ENCODE peak calls at places on chromosomes 16 and 17, in five cellular contexts. D is PC-3, A is cardiac fibroblast, L is neural crest cell, M is GM10248. T is an unnamed sample.

GRCh38 chr17:31074772-31075538 is 19.8 kb upstream of the NF1 start:
- DNase-seq in D (peak; percentile 10), A (peak; percentile 11), L (no peak), M (no peak), T (peak; percentile 73)

GRCh38 chr16:67801889-67802288 is 4.5 kb downstream of the RANBP10 start:
- DNase-seq in D (no peak), A (no peak), L (no peak), M (no peak), T (no peak)

GRCh38 chr17:56908061-56908542 is 5.7 kb downstream of the TRIM25 start:
- DNase-seq in D (peak; percentile 70), A (no peak), L (no peak), M (peak; percentile 71), T (no peak)

GRCh38 chr17:81928497-81929252 is 1.1 kb upstream of the MAFG start:
- DNase-seq in D (peak; percentile 49), A (no peak), L (no peak), M (no peak), T (peak; percentile 36)

GRCh38 chr16:69890891-69891282 is 60.2 kb upstream of the CLEC18A start:
- DNase-seq in D (no peak), A (no peak), L (no peak), M (no peak), T (no peak)

GRCh38 chr17:68378202-68379149 is 78.8 kb downstream of the WIPI1 start:
- DNase-seq in D (peak; percentile 88), A (peak; percentile 97), L (peak; percentile 5), M (no peak), T (peak; percentile 28)

GRCh38 chr16:89060207-89060794 is 33.4 kb upstream of the ACSF3 start:
- DNase-seq in D (no peak), A (no peak), L (no peak), M (peak; percentile 83), T (no peak)

GRCh38 chr16:8863594-8864424 is 5.0 kb downstream of the CARHSP1 start:
- DNase-seq in D (no peak), A (no peak), L (no peak), M (no peak), T (no peak)

GRCh38 chr17:78965369-78965982 is 14.2 kb downstream of the LGALS3BP start:
- DNase-seq in D (no peak), A (no peak), L (no peak), M (no peak), T (no peak)

GRCh38 chr16:83253526-83253925 is 554.3 kb upstream of the HSBP1 start:
- DNase-seq in D (no peak), A (no peak), L (no peak), M (no peak), T (no peak)

GRCh38 chr17:63826468-63827001 is 696 bp upstream of the PSMC5 start:
- DNase-seq in D (peak; percentile 33), A (peak; percentile 43), L (no peak), M (no peak), T (no peak)

GRCh38 chr17:66925811-66926500 is 38.6 kb upstream of the CACNG4 start:
- DNase-seq in D (no peak), A (no peak), L (no peak), M (no peak), T (peak; percentile 56)

GRCh38 chr16:2980227-2981176 is at the start of gene PKMYT1:
- DNase-seq in D (peak; percentile 88), A (peak; percentile 89), L (peak; percentile 89), M (peak; percentile 100), T (peak; percentile 94)

GRCh38 chr17:82520041-82520910 is 744 bp downstream of the FOXK2 start:
- DNase-seq in D (peak; percentile 10), A (peak; percentile 32), L (peak; percentile 18), M (peak; percentile 45), T (peak; percentile 34)

GRCh38 chr17:68794636-68795503 is 160.3 kb downstream of the ABCA8 start:
- DNase-seq in D (peak; percentile 57), A (peak; percentile 81), L (peak; percentile 22), M (peak; percentile 19), T (peak; percentile 72)

GRCh38 chr16:57284206-57284951 is at the start of gene PLLP:
- DNase-seq in D (peak; percentile 30), A (no peak), L (no peak), M (peak; percentile 76), T (peak; percentile 54)

GRCh38 chr16:78163772-78164391 is 64.4 kb downstream of the WWOX start:
- DNase-seq in D (no peak), A (no peak), L (no peak), M (no peak), T (no peak)

GRCh38 chr16:75095637-75096036 is 20.9 kb downstream of the LDHD start:
- DNase-seq in D (no peak), A (no peak), L (no peak), M (no peak), T (no peak)
- TF ChIP-seq CTCF in D (no peak), A (no peak), L (no peak), M (no peak), T (no peak)

GRCh38 chr17:9865585-9865984 is 39.5 kb downstream of the RCVRN start:
- DNase-seq in D (no peak), A (peak; percentile 41), L (no peak), M (no peak), T (no peak)

GRCh38 chr17:9862949-9863348 is 37.2 kb downstream of the GLP2R start:
- DNase-seq in D (no peak), A (no peak), L (no peak), M (no peak), T (no peak)

GRCh38 chr17:9859781-9860180 is 34.1 kb downstream of the GLP2R start:
- DNase-seq in D (no peak), A (no peak), L (no peak), M (no peak), T (no peak)

GRCh38 chr17:9862191-9862590 is 36.5 kb downstream of the GLP2R start:
- DNase-seq in D (peak; percentile 11), A (peak; percentile 17), L (no peak), M (no peak), T (no peak)

GRCh38 chr17:9860851-9861250 is 35.1 kb downstream of the GLP2R start:
- DNase-seq in D (no peak), A (no peak), L (no peak), M (no peak), T (no peak)
- TF ChIP-seq CTCF in D (no peak), A (no peak), L (no peak), M (no peak), T (no peak)

DNA sequence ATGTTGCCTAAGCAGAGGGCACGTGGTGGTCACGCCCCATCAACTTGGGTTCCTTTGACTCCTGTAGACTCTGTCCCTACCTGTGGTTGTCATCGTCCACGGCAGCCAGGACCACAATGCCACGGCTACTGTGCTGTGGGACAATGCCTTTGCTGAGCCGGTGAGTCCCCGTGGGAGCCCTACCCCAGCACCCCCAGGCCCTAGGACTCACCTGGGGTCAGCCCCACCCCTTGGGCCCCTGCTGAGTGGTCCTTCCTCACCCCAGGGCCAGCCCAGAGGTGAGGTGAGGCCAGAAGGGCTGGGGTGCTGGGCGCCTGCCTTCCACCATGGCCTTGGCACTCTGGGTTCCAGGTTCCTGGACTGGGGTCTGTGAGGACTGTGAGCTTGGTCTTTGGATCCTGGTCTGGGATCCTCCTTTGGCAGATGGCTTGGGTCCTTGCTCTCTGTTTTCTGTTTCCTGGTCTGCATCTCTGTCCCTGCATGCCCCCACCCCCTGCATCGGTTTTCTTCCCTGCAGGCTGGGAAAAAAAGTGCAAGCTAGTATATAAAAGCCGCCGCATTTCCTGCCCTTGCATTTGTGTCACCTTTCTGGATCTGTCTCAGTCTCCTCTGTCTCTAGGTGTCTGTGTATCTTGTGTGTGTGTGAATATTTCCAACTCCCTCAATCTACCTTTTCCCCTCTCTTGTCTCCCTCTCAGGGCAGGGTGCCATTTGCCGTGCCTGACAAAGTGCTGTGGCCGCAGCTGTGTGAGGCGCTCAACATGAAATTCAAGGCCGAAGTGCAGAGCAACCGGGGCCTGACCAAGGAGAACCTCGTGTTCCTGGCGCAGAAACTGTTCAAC is 17.5 kb downstream of the STAT5A start:
- DNase-seq in D (no peak), A (no peak), L (no peak), M (no peak), T (no peak)
- TF ChIP-seq CTCF in D (no peak), A (no peak), L (no peak), M (no peak), T (no peak)

GRCh38 chr17:2192367-2193028 is 111.1 kb downstream of the SMG6 start:
- DNase-seq in D (peak; percentile 88), A (peak; percentile 95), L (no peak), M (no peak), T (peak; percentile 73)
- TF ChIP-seq CTCF in D (no peak), A (no peak), L (no peak), M (no peak), T (no peak)

DNA sequence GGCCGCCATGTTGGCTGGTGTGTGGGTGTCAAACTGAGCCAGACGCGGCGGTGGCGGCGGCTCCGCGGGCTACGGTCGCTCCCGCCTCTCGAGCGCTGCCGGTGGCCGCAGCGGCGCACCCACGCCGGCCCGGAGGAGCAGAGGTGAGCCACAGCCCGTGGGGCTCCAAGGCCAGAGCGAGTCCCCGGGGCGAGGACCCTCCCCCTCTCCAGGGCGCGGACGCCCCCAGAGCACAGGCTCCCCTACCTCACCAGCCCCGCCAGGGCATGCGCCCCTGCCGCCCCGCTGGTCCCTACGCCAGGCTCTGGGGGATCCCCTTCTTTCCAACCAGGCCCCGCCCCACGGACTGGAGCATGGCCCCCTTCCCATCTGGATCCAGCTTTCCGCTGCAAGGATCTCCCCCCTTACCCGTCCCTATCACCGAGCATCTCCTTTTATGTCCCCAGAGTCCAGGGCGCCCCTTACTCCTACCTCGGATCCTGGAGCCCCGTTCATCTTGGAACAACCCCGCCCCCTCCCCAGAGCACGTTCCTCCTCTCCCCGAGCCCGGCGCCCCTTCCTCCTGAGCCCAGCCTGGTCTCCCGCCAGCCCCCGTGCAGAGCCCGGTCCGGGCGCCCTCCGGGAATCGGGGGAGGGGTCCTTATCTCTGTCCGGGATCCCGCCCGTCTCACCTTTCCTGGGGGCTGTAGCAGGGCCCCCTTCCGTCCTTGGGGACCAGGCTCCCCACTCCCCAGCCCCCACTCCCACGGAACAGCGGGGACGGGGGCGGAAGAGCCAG is 412 bp downstream of the EPN2 start:
- DNase-seq in D (no peak), A (no peak), L (no peak), M (peak; percentile 67), T (peak; percentile 62)
- TF ChIP-seq CTCF in D (no peak), A (no peak), L (peak; percentile 37), M (peak; percentile 21), T (peak; percentile 11)